ENCODE peak calls at places on chromosomes 11 and 22, in four cellular contexts. A, F, Q and G are unnamed samples.

GRCh38 chr11:73308003-73308962 is at the start of gene ARHGEF17:
- DNase-seq in A (no peak), F (peak; percentile 72), Q (peak; percentile 78), G (peak; percentile 72)

GRCh38 chr11:35412285-35412684 is 7.1 kb downstream of the SLC1A2 start:
- DNase-seq in A (no peak), F (peak; percentile 16), Q (no peak), G (no peak)

GRCh38 chr11:45252134-45252856 is 33.8 kb downstream of the SYT13 start:
- DNase-seq in Q (peak; percentile 35), F (peak; percentile 79), A (no peak), G (peak; percentile 91)

GRCh38 chr11:66891849-66892660 is 35.2 kb downstream of the LRFN4 start:
- DNase-seq in A (peak; percentile 88), F (peak; percentile 85), Q (peak; percentile 88), G (no peak)

GRCh38 chr11:120401506-120401905 is 65.3 kb downstream of the ARHGEF12 start:
- DNase-seq in Q (no peak), F (no peak), A (no peak), G (no peak)

GRCh38 chr11:124278261-124278660 is 22.1 kb downstream of the OR8G5 start:
- DNase-seq in F (no peak), A (no peak), Q (no peak), G (no peak)

GRCh38 chr11:44007746-44008501 is 39.9 kb upstream of the ACCSL start:
- DNase-seq in F (no peak), Q (no peak), A (no peak), G (no peak)

GRCh38 chr11:69375316-69376154 is 81.6 kb downstream of the MYEOV start:
- DNase-seq in Q (no peak), A (no peak), F (no peak), G (no peak)

GRCh38 chr11:62925745-62926668 is 4.8 kb upstream of the CHRM1 start:
- DNase-seq in Q (no peak), A (no peak), F (no peak), G (peak; percentile 42)

GRCh38 chr11:70796601-70797000 is 398.3 kb downstream of the CTTN start:
- DNase-seq in Q (no peak), A (no peak), F (peak; percentile 25), G (peak; percentile 46)

GRCh38 chr11:2166091-2166851 is 5.3 kb upstream of the INS start:
- DNase-seq in F (peak; percentile 75), A (no peak), Q (no peak), G (peak; percentile 75)

GRCh38 chr11:115760528-115760837 is 256.3 kb upstream of the CADM1 start:
- DNase-seq in F (no peak), A (no peak), Q (no peak), G (no peak)

GRCh38 chr11:45839204-45839603 is 8.1 kb upstream of the CRY2 start:
- DNase-seq in Q (no peak), A (no peak), F (no peak), G (no peak)

GRCh38 chr11:126082251-126083109 is 19.8 kb upstream of the CDON start:
- DNase-seq in Q (no peak), A (no peak), F (no peak), G (peak; percentile 36)

GRCh38 chr11:106379265-106379664 is 301.8 kb downstream of the AASDHPPT start:
- DNase-seq in F (no peak), Q (no peak), A (no peak), G (no peak)

GRCh38 chr11:119314748-119315138 is 2.2 kb downstream of the MCAM start:
- DNase-seq in F (no peak), Q (no peak), A (no peak), G (no peak)

GRCh38 chr11:46338988-46339666 is 8.1 kb upstream of the DGKZ start:
- DNase-seq in F (no peak), A (no peak), Q (no peak), G (peak; percentile 83)

GRCh38 chr22:22820076-22820475 is 67.5 kb upstream of the IGLL5 start:
- DNase-seq in F (no peak), A (no peak), Q (no peak), G (no peak)

GRCh38 chr22:38435010-38435409 is 20.0 kb downstream of the KCNJ4 start:
- DNase-seq in Q (no peak), F (no peak), A (no peak), G (peak; percentile 75)

GRCh38 chr22:49392247-49392646 is 435.4 kb downstream of the BRD1 start:
- DNase-seq in F (no peak), Q (no peak), A (no peak), G (no peak)

GRCh38 chr11:34869425-34869824 is 46.8 kb downstream of the APIP start:
- DNase-seq in F (peak; percentile 21), A (no peak), Q (peak; percentile 18), G (peak; percentile 18)

GRCh38 chr11:100681064-100681502 is 6.0 kb upstream of the ARHGAP42 start:
- DNase-seq in Q (peak; percentile 76), F (peak; percentile 18), A (peak; percentile 95), G (peak; percentile 50)

GRCh38 chr11:44112083-44112865 is 16.8 kb downstream of the EXT2 start:
- DNase-seq in Q (no peak), A (no peak), F (no peak), G (no peak)

GRCh38 chr11:58576792-58577440 is 1.3 kb upstream of the LPXN start:
- DNase-seq in Q (peak; percentile 36), F (peak; percentile 10), A (no peak), G (no peak)
- TF ChIP-seq CTCF in Q (peak; percentile 49), F (peak; percentile 39), A (peak; percentile 60), G (no peak)

DNA sequence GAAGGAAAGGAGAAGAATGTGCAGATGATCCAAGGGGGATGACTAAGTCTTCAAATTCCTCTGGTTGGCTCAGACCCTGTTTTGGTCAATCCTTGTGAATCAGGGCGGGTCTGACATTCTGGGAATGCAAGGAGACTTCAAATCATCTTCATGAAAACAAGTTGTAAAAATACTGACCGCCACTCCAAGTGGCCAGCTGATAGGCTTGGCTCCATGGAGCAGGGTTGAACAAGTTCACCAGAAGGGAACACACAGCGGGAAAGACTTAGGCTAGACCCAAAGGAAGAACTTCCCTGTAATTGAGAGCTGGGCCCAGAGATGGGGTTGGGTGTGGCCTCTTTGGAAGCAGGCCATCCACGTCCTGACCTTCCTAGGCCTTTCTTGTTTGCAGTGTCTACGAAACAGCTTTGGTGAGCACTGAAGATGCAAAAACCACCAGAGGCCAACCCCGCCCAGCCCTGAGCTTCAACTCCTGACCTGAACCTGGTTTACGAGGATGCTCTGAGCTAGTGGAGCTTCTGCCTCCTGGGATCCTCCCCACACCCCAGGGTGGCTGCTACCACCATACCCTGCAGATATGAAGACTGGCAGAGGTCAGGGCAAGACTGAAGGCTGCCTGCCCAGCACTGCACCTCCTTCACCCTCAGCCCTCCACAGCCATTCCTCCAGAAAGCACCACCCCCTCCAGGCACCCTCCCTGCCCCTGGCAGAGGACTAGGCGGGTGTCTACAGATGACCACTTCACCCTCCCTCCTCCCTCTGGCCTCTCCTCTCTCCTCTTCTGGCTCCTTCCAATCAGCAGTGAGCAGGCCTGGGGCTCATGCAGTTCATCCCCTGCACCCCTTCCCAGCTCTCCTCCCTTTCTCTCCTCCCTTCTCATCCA is 26.1 kb downstream of the GDPD5 start:
- DNase-seq in A (no peak), Q (no peak), F (no peak), G (no peak)
- TF ChIP-seq NR2C2 in A (no peak), Q (no peak), F (no peak), G (no peak)

DNA sequence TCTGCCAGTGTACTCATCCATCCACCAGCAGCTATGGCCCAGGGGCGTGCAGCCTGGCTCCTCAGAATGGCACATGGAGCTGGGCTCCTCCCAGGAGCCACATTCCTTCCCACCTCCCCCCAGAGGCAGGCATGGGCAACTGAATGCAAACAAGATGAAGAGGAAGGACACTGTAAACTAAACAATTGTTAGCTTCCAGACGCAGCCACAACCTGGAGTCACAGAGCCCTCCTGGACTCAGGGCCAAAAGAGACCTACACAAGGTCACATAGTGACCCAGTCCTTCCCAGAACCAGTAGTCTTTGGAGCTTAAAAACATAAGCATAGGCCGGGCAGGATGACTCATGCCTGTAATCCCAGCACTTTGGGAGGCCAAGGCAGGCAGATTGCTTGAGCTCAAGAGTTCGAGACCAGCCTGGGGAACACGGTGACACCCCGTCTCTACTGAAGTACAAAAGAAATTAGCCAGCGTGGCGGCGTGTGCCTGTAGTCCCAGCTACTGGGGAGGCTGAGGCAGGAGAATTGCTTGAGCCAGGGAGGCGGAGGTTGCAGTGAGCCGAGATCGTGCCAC is 30.7 kb upstream of the CLDN5 start:
- DNase-seq in Q (peak; percentile 81), A (no peak), F (peak; percentile 66), G (peak; percentile 74)
- TF ChIP-seq CTCF in Q (peak; percentile 47), A (no peak), F (peak; percentile 32), G (no peak)

GRCh38 chr11:10503217-10503616 is 37.8 kb downstream of the RNF141 start:
- DNase-seq in F (no peak), A (no peak), Q (no peak), G (no peak)

GRCh38 chr11:10504490-10504889 is 36.5 kb downstream of the RNF141 start:
- DNase-seq in Q (no peak), F (no peak), A (no peak), G (no peak)

GRCh38 chr11:10502065-10502680 is 38.8 kb downstream of the RNF141 start:
- DNase-seq in F (no peak), A (no peak), Q (no peak), G (no peak)

GRCh38 chr11:10502770-10503169 is 38.2 kb downstream of the RNF141 start:
- DNase-seq in F (no peak), A (no peak), Q (no peak), G (no peak)

DNA sequence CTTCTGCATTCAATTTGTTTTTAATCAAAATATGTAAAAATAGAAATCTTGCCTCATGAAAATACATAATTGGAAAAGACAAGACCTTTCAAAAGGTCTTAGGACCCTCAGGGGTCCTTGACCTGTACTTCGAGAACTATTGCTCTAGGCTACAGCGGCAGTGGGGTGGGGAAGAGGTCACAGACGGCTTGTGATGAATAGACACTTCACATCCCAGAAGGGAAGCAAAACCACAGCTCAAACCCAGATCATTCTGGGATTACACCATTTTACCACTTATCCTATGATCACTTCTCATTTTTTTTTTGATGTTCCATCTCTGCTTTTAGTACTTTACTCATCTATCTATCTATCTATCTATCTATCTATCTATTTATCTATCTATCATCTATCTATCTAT is 37.2 kb downstream of the RNF141 start:
- DNase-seq in Q (no peak), A (no peak), F (no peak), G (no peak)
- TF ChIP-seq NR2C2 in Q (no peak), A (no peak), F (no peak), G (no peak)

GRCh38 chr22:43955040-43955882 is at the start of gene SAMM50:
- DNase-seq in F (peak; percentile 87), Q (peak; percentile 87), A (peak; percentile 77), G (peak; percentile 91)
- TF ChIP-seq CTCF in F (no peak), Q (no peak), A (no peak), G (no peak)